ENCODE peak calls at places on chromosome 13, in seven cellular contexts. One of them, this sample, is unnamed.

GRCh38 chr13:38090913-38091312 is 221.3 kb upstream of the TRPC4 start:
- DNase-seq in progenitor cell of endocrine pancreas: no peak
- DNase-seq in smooth muscle cell of the brain vasculature: no peak
- DNase-seq in activated CD4-positive, alpha-beta T cell treated with anti-CD3 and anti-CD28 coated beads, Interleukin-2, amount 50 U/mL, for 4 hours: no peak
- DNase-seq in AG09309: no peak
- DNase-seq in skeletal muscle cell: no peak
- DNase-seq in Caco-2: no peak
- DNase-seq in this sample: no peak

GRCh38 chr13:41568143-41568989 is 111.0 kb downstream of the RGCC start:
- DNase-seq in progenitor cell of endocrine pancreas: no peak
- DNase-seq in smooth muscle cell of the brain vasculature: no peak
- DNase-seq in activated CD4-positive, alpha-beta T cell treated with anti-CD3 and anti-CD28 coated beads, Interleukin-2, amount 50 U/mL, for 4 hours: no peak
- DNase-seq in AG09309: no peak
- DNase-seq in skeletal muscle cell: no peak
- DNase-seq in Caco-2: no peak
- DNase-seq in this sample: no peak

GRCh38 chr13:99892189-99892588 is 79.4 kb downstream of the ZIC5 start:
- DNase-seq in progenitor cell of endocrine pancreas: no peak
- DNase-seq in smooth muscle cell of the brain vasculature: no peak
- DNase-seq in activated CD4-positive, alpha-beta T cell treated with anti-CD3 and anti-CD28 coated beads, Interleukin-2, amount 50 U/mL, for 4 hours: no peak
- DNase-seq in AG09309: no peak
- DNase-seq in skeletal muscle cell: no peak
- DNase-seq in Caco-2: no peak
- DNase-seq in this sample: no peak

GRCh38 chr13:41458187-41458938 is 1.0 kb downstream of the RGCC start:
- DNase-seq in progenitor cell of endocrine pancreas: no peak
- DNase-seq in smooth muscle cell of the brain vasculature: no peak
- DNase-seq in activated CD4-positive, alpha-beta T cell treated with anti-CD3 and anti-CD28 coated beads, Interleukin-2, amount 50 U/mL, for 4 hours: peak
- DNase-seq in AG09309: no peak
- DNase-seq in skeletal muscle cell: no peak
- DNase-seq in Caco-2: peak
- DNase-seq in this sample: peak

GRCh38 chr13:46297338-46297737 is 85.6 kb downstream of the LRRC63 start:
- DNase-seq in progenitor cell of endocrine pancreas: no peak
- DNase-seq in smooth muscle cell of the brain vasculature: no peak
- DNase-seq in activated CD4-positive, alpha-beta T cell treated with anti-CD3 and anti-CD28 coated beads, Interleukin-2, amount 50 U/mL, for 4 hours: no peak
- DNase-seq in AG09309: no peak
- DNase-seq in skeletal muscle cell: peak
- DNase-seq in Caco-2: no peak
- DNase-seq in this sample: no peak

GRCh38 chr13:108895220-108895704 is 265.9 kb downstream of the MYO16 start:
- DNase-seq in progenitor cell of endocrine pancreas: no peak
- DNase-seq in smooth muscle cell of the brain vasculature: no peak
- DNase-seq in activated CD4-positive, alpha-beta T cell treated with anti-CD3 and anti-CD28 coated beads, Interleukin-2, amount 50 U/mL, for 4 hours: no peak
- DNase-seq in AG09309: no peak
- DNase-seq in skeletal muscle cell: no peak
- DNase-seq in Caco-2: peak
- DNase-seq in this sample: no peak

GRCh38 chr13:75368167-75368566 is 113.8 kb downstream of the TBC1D4 start:
- DNase-seq in progenitor cell of endocrine pancreas: no peak
- DNase-seq in smooth muscle cell of the brain vasculature: peak
- DNase-seq in activated CD4-positive, alpha-beta T cell treated with anti-CD3 and anti-CD28 coated beads, Interleukin-2, amount 50 U/mL, for 4 hours: no peak
- DNase-seq in AG09309: peak
- DNase-seq in skeletal muscle cell: peak
- DNase-seq in Caco-2: no peak
- DNase-seq in this sample: no peak

GRCh38 chr13:45372189-45373115 is 31.5 kb upstream of the TPT1 start:
- DNase-seq in progenitor cell of endocrine pancreas: no peak
- DNase-seq in smooth muscle cell of the brain vasculature: no peak
- DNase-seq in activated CD4-positive, alpha-beta T cell treated with anti-CD3 and anti-CD28 coated beads, Interleukin-2, amount 50 U/mL, for 4 hours: no peak
- DNase-seq in AG09309: no peak
- DNase-seq in skeletal muscle cell: no peak
- DNase-seq in Caco-2: no peak
- DNase-seq in this sample: no peak

GRCh38 chr13:27379694-27380596 is 44.5 kb upstream of the GTF3A start:
- DNase-seq in progenitor cell of endocrine pancreas: peak
- DNase-seq in smooth muscle cell of the brain vasculature: no peak
- DNase-seq in activated CD4-positive, alpha-beta T cell treated with anti-CD3 and anti-CD28 coated beads, Interleukin-2, amount 50 U/mL, for 4 hours: peak
- DNase-seq in AG09309: no peak
- DNase-seq in skeletal muscle cell: no peak
- DNase-seq in Caco-2: peak
- DNase-seq in this sample: peak

GRCh38 chr13:99046851-99047250 is 69.0 kb upstream of the DOCK9 start:
- DNase-seq in progenitor cell of endocrine pancreas: no peak
- DNase-seq in smooth muscle cell of the brain vasculature: no peak
- DNase-seq in activated CD4-positive, alpha-beta T cell treated with anti-CD3 and anti-CD28 coated beads, Interleukin-2, amount 50 U/mL, for 4 hours: no peak
- DNase-seq in AG09309: no peak
- DNase-seq in skeletal muscle cell: no peak
- DNase-seq in Caco-2: no peak
- DNase-seq in this sample: no peak

GRCh38 chr13:94139393-94139995 is 340.0 kb downstream of the DCT start:
- DNase-seq in progenitor cell of endocrine pancreas: no peak
- DNase-seq in smooth muscle cell of the brain vasculature: peak
- DNase-seq in activated CD4-positive, alpha-beta T cell treated with anti-CD3 and anti-CD28 coated beads, Interleukin-2, amount 50 U/mL, for 4 hours: no peak
- DNase-seq in AG09309: no peak
- DNase-seq in skeletal muscle cell: peak
- DNase-seq in Caco-2: no peak
- DNase-seq in this sample: no peak

This sample was measured in uterus.